ENCODE peak calls at places on chromosomes 6 and 20, in four cellular contexts. One of them, this sample, is unnamed.

GRCh38 chr6:16812993-16813392 is 51.7 kb upstream of the ATXN1 start:
- DNase-seq in SW480: no peak
- DNase-seq in choroid plexus epithelial cell: no peak
- DNase-seq in KBM-7: no peak
- DNase-seq in this sample: no peak

GRCh38 chr6:44386929-44387345 is 569 bp upstream of the CDC5L start:
- DNase-seq in SW480: no peak
- DNase-seq in choroid plexus epithelial cell: peak
- DNase-seq in KBM-7: no peak
- DNase-seq in this sample: peak

GRCh38 chr20:62625516-62625915 is 16.8 kb upstream of the SLCO4A1 start:
- DNase-seq in SW480: no peak
- DNase-seq in choroid plexus epithelial cell: no peak
- DNase-seq in KBM-7: no peak
- DNase-seq in this sample: no peak

GRCh38 chr6:140912686-140913085 is 1220.0 kb upstream of the GJE1 start:
- DNase-seq in SW480: no peak
- DNase-seq in choroid plexus epithelial cell: no peak
- DNase-seq in KBM-7: no peak
- DNase-seq in this sample: no peak

GRCh38 chr6:151765444-151765886 is 42.0 kb upstream of the ESR1 start:
- DNase-seq in SW480: peak
- DNase-seq in choroid plexus epithelial cell: peak
- DNase-seq in KBM-7: peak
- DNase-seq in this sample: peak

GRCh38 chr6:122049341-122049740 is 350.1 kb upstream of the HSF2 start:
- DNase-seq in SW480: no peak
- DNase-seq in choroid plexus epithelial cell: peak
- DNase-seq in KBM-7: no peak
- DNase-seq in this sample: peak

GRCh38 chr6:26065952-26066380 is 21.3 kb upstream of the HFE start:
- DNase-seq in SW480: peak
- DNase-seq in choroid plexus epithelial cell: peak
- DNase-seq in KBM-7: peak
- DNase-seq in this sample: peak

GRCh38 chr6:68196645-68197044 is 438.4 kb upstream of the ADGRB3 start:
- DNase-seq in SW480: peak
- DNase-seq in choroid plexus epithelial cell: peak
- DNase-seq in KBM-7: peak
- DNase-seq in this sample: peak

GRCh38 chr6:42610416-42610815 is 46.6 kb downstream of the UBR2 start:
- DNase-seq in SW480: no peak
- DNase-seq in choroid plexus epithelial cell: no peak
- DNase-seq in KBM-7: no peak
- DNase-seq in this sample: no peak

GRCh38 chr6:37987008-37987407 is 167.5 kb downstream of the ZFAND3 start:
- DNase-seq in SW480: no peak
- DNase-seq in choroid plexus epithelial cell: peak
- DNase-seq in KBM-7: no peak
- DNase-seq in this sample: peak

GRCh38 chr6:149843051-149843633 is 21.0 kb downstream of the LRP11 start:
- DNase-seq in SW480: no peak
- DNase-seq in choroid plexus epithelial cell: peak
- DNase-seq in KBM-7: no peak
- DNase-seq in this sample: no peak

GRCh38 chr20:37386505-37387201 is 40.7 kb downstream of the SRC start:
- DNase-seq in SW480: no peak
- DNase-seq in choroid plexus epithelial cell: no peak
- DNase-seq in KBM-7: no peak
- DNase-seq in this sample: no peak

GRCh38 chr6:28225056-28225834 is at the start of gene ZSCAN9:
- DNase-seq in SW480: peak
- DNase-seq in choroid plexus epithelial cell: peak
- DNase-seq in KBM-7: peak
- DNase-seq in this sample: peak

GRCh38 chr20:37598101-37598530 is 70.4 kb upstream of the BLCAP start:
- DNase-seq in SW480: no peak
- DNase-seq in choroid plexus epithelial cell: no peak
- DNase-seq in KBM-7: peak
- DNase-seq in this sample: no peak

GRCh38 chr20:6533321-6533720 is 234.2 kb upstream of the BMP2 start:
- DNase-seq in SW480: no peak
- DNase-seq in choroid plexus epithelial cell: peak
- DNase-seq in KBM-7: no peak
- DNase-seq in this sample: peak

GRCh38 chr6:98525860-98526259 is 308.5 kb upstream of the POU3F2 start:
- DNase-seq in SW480: no peak
- DNase-seq in choroid plexus epithelial cell: no peak
- DNase-seq in KBM-7: no peak
- DNase-seq in this sample: no peak

GRCh38 chr6:5111626-5112025 is 26.5 kb downstream of the PPP1R3G start:
- DNase-seq in SW480: no peak
- DNase-seq in choroid plexus epithelial cell: no peak
- DNase-seq in KBM-7: no peak
- DNase-seq in this sample: no peak

GRCh38 chr20:48740269-48740603 is 87.6 kb downstream of the PREX1 start:
- DNase-seq in SW480: no peak
- DNase-seq in choroid plexus epithelial cell: no peak
- DNase-seq in KBM-7: no peak
- DNase-seq in this sample: no peak

GRCh38 chr6:28250747-28251146 is 1.3 kb downstream of the ZKSCAN4 start:
- DNase-seq in SW480: no peak
- DNase-seq in choroid plexus epithelial cell: no peak
- DNase-seq in KBM-7: no peak
- DNase-seq in this sample: no peak

GRCh38 chr6:33959661-33960344 is 156.0 kb upstream of the MLN start:
- DNase-seq in SW480: no peak
- DNase-seq in choroid plexus epithelial cell: no peak
- DNase-seq in KBM-7: no peak
- DNase-seq in this sample: no peak